ENCODE peak calls at places on chromosomes 1 and 21, in five cellular contexts. Z, B, H, G and C are unnamed samples.

GRCh38 chr1:33273961-33274371 is 17.7 kb downstream of the ZNF362 start:
- DNase-seq in Z (no peak), B (no peak), H (no peak), G (no peak), C (no peak)

GRCh38 chr1:38095337-38096030 is 48.9 kb upstream of the POU3F1 start:
- DNase-seq in Z (no peak), B (no peak), H (no peak), G (no peak), C (no peak)

GRCh38 chr21:45283611-45284455 is 3.9 kb downstream of the POFUT2 start:
- DNase-seq in Z (no peak), B (no peak), H (no peak), G (peak; percentile 69), C (no peak)

GRCh38 chr1:84611796-84612195 is 37.6 kb upstream of the CTBS start:
- DNase-seq in Z (no peak), B (no peak), H (no peak), G (no peak), C (no peak)

GRCh38 chr1:85328713-85329376 is 52.4 kb upstream of the BCL10 start:
- DNase-seq in Z (no peak), B (no peak), H (no peak), G (no peak), C (no peak)

GRCh38 chr1:85137660-85138059 is 63.2 kb downstream of the SYDE2 start:
- DNase-seq in Z (no peak), B (no peak), H (no peak), G (peak; percentile 86), C (peak; percentile 32)

GRCh38 chr1:118842462-118843201 is 145.5 kb downstream of the TBX15 start:
- DNase-seq in Z (no peak), B (no peak), H (no peak), G (no peak), C (no peak)

GRCh38 chr1:172588296-172589291 is 55.6 kb downstream of the SUCO start:
- DNase-seq in Z (no peak), B (no peak), H (no peak), G (no peak), C (no peak)

GRCh38 chr1:190453550-190453949 is 24.1 kb downstream of the BRINP3 start:
- DNase-seq in Z (no peak), B (no peak), H (no peak), G (no peak), C (no peak)

GRCh38 chr1:40802078-40803075 is 18.8 kb downstream of the KCNQ4 start:
- DNase-seq in Z (peak; percentile 46), B (peak; percentile 66), H (peak; percentile 67), G (peak; percentile 95), C (no peak)

GRCh38 chr1:91402023-91402422 is 2.6 kb downstream of the HFM1 start:
- DNase-seq in Z (no peak), B (no peak), H (no peak), G (no peak), C (no peak)

GRCh38 chr1:42035205-42035829 is 116.6 kb upstream of the HIVEP3 start:
- DNase-seq in Z (no peak), B (peak; percentile 29), H (no peak), G (peak; percentile 87), C (peak; percentile 42)

GRCh38 chr1:204154525-204155255 is 2.8 kb upstream of the ETNK2 start:
- DNase-seq in Z (no peak), B (no peak), H (no peak), G (peak; percentile 43), C (no peak)

GRCh38 chr1:214707306-214708087 is 104.5 kb downstream of the CENPF start:
- DNase-seq in Z (no peak), B (no peak), H (no peak), G (no peak), C (no peak)

GRCh38 chr21:37489553-37489952 is 123.0 kb downstream of the DYRK1A start:
- DNase-seq in Z (no peak), B (no peak), H (no peak), G (no peak), C (no peak)

GRCh38 chr1:22297999-22298398 is 153.7 kb upstream of the ZBTB40 start:
- DNase-seq in Z (no peak), B (no peak), H (no peak), G (peak; percentile 6), C (no peak)

GRCh38 chr1:155057104-155057503 is 6.0 kb downstream of the ADAM15 start:
- DNase-seq in Z (no peak), B (no peak), H (no peak), G (peak; percentile 58), C (no peak)

GRCh38 chr1:9817734-9818133 is 6.0 kb downstream of the CLSTN1 start:
- DNase-seq in Z (no peak), B (no peak), H (no peak), G (no peak), C (no peak)

GRCh38 chr1:164559342-164560070 is 522 bp downstream of the PBX1 start:
- DNase-seq in Z (no peak), B (peak; percentile 18), H (no peak), G (peak; percentile 84), C (peak; percentile 47)

GRCh38 chr21:37060296-37060695 is 12.6 kb downstream of the PIGP start:
- DNase-seq in Z (no peak), B (peak; percentile 57), H (no peak), G (no peak), C (no peak)

GRCh38 chr1:53510215-53510614 is 51.0 kb downstream of the DMRTB1 start:
- DNase-seq in Z (no peak), B (no peak), H (no peak), G (no peak), C (no peak)

GRCh38 chr1:229753764-229754553 is 127.9 kb downstream of the URB2 start:
- DNase-seq in Z (no peak), B (no peak), H (no peak), G (no peak), C (no peak)

DNA sequence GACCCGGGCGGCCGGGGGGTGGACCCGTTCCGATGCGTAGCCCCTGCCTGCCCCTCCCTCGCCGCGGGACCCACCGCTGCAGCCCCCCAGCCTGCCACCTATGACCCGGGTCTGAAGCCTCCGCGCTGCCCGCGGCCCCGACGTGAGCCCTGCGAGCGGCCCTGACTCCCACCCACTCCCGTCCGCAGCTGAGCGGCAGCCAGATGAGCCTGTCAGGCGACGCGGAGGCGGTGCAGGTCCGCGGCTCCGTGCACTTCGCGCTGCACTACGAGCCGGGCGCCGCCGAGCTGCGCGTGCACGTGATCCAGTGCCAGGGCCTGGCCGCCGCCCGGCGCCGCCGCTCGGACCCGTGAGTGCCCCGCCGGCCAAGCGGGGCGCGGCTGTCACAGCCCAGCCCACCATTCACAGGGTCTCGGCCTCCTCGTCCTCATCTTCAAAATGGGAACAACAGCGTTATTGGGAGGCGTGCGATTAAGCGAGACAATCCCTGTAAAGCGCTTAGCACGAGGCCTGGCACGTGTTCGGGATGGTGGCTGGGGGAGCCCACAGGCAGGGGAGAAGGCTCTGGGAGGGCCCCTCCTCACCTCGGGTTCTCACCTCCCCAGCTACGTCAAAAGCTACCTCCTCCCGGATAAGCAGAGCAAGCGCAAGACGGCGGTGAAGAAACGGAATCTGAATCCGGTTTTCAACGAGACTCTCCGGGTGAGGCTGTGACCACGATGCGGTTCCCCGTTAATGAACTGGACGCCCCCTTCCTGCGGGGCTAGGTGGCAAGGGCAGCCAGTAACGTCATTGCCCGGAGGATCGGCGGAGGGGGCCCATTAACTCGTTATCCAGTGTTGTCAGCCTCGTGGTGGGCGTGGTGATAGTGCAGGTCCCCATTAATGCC is 8.2 kb downstream of the SYTL1 start:
- DNase-seq in Z (no peak), B (no peak), H (no peak), G (peak; percentile 87), C (peak; percentile 63)
- TF ChIP-seq CTCF in Z (no peak), B (peak; percentile 24), H (no peak), G (no peak), C (no peak)

GRCh38 chr1:194175251-194175650 is 988.8 kb upstream of the B3GALT2 start:
- DNase-seq in Z (no peak), B (no peak), H (no peak), G (no peak), C (no peak)

GRCh38 chr1:194176212-194176611 is 989.8 kb upstream of the B3GALT2 start:
- DNase-seq in Z (no peak), B (no peak), H (no peak), G (no peak), C (no peak)

GRCh38 chr1:194171596-194171995 is 985.2 kb upstream of the B3GALT2 start:
- DNase-seq in Z (no peak), B (no peak), H (no peak), G (no peak), C (no peak)

DNA sequence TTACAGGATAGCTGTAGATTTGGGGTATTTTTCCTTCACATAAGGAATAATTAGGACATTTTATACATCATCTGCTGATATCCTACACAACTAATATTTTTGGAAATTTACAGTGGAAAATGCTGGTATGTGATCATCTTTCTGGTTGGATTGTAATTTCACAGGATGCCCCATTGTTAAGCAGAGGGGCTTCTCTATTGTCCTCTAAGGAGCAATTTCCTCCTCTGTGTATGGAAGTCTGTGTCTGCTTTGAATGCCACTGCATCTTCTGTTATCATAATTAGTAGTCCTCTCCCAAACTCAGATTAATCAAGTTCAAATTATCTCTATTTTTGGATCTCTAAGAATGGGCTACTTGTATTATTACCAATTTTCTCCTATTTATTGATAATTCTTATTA is 988.1 kb upstream of the B3GALT2 start:
- DNase-seq in Z (no peak), B (no peak), H (no peak), G (no peak), C (no peak)
- H3K27ac ChIP-seq in Z (no peak overlapping the region), B (no peak overlapping the region), H (no peak overlapping the region), G (no peak overlapping the region), C (no peak overlapping the region)

GRCh38 chr1:35430762-35431161 is 126.4 kb downstream of the KIAA0319L start:
- DNase-seq in Z (no peak), B (no peak), H (no peak), G (no peak), C (no peak)

GRCh38 chr1:35432231-35432630 is 125.0 kb downstream of the KIAA0319L start:
- DNase-seq in Z (no peak), B (no peak), H (no peak), G (no peak), C (peak; percentile 66)

GRCh38 chr1:35433714-35434113 is 123.5 kb downstream of the KIAA0319L start:
- DNase-seq in Z (no peak), B (no peak), H (no peak), G (no peak), C (no peak)

GRCh38 chr1:35428360-35428759 is 128.8 kb downstream of the KIAA0319L start:
- DNase-seq in Z (no peak), B (no peak), H (no peak), G (no peak), C (no peak)

DNA sequence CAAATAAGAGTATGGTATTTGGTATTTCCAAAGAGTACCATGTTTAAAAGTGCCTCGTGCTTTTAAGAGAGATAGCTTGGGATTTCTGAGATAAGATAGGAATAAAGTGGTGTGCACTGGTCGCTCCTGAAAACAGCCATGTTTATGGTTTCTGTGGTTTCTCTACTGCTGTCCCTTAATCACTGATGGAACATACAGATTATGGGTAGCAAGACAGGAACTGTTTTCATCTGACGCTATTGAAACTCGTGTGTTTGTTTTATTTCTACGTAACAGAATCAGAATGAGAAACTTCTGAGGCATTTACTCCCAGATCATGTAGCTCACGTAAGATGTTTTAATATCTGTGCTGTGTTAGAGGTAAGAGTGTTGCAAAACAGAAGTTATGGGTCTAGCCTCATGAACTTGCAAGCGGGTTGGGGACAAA is 126.0 kb downstream of the KIAA0319L start:
- DNase-seq in Z (no peak), B (no peak), H (no peak), G (no peak), C (no peak)
- TF ChIP-seq CTCF in Z (no peak), B (no peak), H (no peak), G (no peak), C (no peak)

DNA sequence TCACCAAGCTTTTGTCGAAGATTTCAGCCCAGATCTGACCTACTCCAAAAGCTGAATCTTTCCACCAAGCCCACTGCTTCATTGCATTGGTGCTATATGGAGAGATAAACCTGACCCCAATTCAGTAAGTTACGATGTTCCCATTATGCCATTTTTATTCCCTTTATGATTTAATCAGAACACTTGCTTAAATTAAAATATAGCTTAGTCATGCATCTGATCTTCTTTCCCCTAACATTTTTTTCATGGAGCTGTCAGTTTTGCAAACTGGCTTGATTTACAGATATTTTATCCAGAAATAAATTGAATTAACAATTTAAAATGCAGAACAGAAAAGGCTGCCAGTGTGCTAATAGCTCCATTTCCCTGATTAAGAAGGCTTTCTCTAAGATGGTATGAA is 503.5 kb upstream of the C1orf87 start:
- DNase-seq in Z (no peak), B (no peak), H (no peak), G (no peak), C (no peak)
- H3K27ac ChIP-seq in Z (no peak overlapping the region), B (no peak overlapping the region), H (no peak overlapping the region), G (no peak overlapping the region), C (no peak overlapping the region)